ENCODE peak calls at places on chromosomes 5 and 9, in five cellular contexts. O, I, N, G and B are unnamed samples.

GRCh38 chr9:8448226-8448625 is 648.6 kb upstream of the DMAC1 start:
- DNase-seq in O (no peak), N (no peak), G (no peak), I (no peak), B (no peak)

GRCh38 chr5:175884214-175884613 is 12.8 kb downstream of the CPLX2 start:
- DNase-seq in G (no peak), O (no peak), N (no peak), I (no peak), B (no peak)

GRCh38 chr5:79640571-79641055 is 28.4 kb downstream of the TENT2 start:
- DNase-seq in G (no peak), I (no peak), O (no peak), N (no peak), B (peak)

GRCh38 chr5:41978686-41979085 is 53.6 kb downstream of the FBXO4 start:
- DNase-seq in I (no peak), G (no peak), O (no peak), N (no peak), B (no peak)

GRCh38 chr9:6819112-6819511 is 61.3 kb downstream of the KDM4C start:
- DNase-seq in O (no peak), G (no peak), I (no peak), N (no peak), B (no peak)

GRCh38 chr5:159022178-159022556 is 77.5 kb downstream of the EBF1 start:
- DNase-seq in G (no peak), N (no peak), I (no peak), O (no peak), B (peak)

GRCh38 chr9:133672503-133673259 is 36.5 kb downstream of the DBH start:
- DNase-seq in O (no peak), G (no peak), I (no peak), N (no peak), B (no peak)

GRCh38 chr9:124353811-124354274 is 61.4 kb downstream of the PSMB7 start:
- DNase-seq in N (no peak), O (no peak), I (no peak), G (peak), B (peak)

GRCh38 chr5:176541338-176542134 is 4.3 kb upstream of the RNF44 start:
- DNase-seq in O (peak), I (no peak), G (no peak), N (peak), B (peak)

GRCh38 chr9:69466151-69466550 is 141.1 kb downstream of the ENTREP1 start:
- DNase-seq in N (no peak), O (no peak), G (no peak), I (no peak), B (no peak)

DNA sequence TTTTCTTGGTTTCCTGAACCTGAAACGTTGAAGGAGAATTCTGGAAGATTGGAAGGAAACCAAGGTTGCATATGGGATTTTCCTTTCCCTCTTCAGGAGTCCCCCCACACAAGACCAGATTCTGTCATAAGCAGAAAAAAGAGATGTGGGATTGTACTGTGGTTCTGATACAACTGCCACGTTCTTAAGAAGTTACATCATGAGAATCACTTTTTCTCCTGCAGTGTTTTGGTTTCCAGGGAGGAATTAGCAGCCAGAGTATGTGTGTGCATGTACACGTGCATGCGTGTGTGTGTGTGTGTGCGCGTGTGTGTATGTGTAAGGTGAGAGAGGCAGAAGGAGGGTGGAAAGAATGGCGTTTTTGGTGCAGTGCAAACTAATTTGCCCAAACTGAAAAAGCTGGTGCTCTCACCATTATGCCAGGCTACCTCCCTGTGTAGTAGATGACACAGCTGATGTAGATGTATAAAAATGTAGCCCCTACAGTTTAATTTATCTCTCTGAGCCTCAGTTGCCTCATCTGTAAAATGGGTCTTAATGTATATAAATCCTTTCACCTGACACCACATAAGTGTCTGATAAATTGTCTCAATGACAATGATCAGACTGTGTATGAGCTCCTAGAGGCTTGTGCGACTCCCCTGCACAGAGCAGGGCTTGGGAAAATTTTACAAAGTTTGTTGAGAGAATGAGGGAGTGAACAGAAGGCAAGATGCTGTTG is 38.7 kb downstream of the RALGPS1 start:
- DNase-seq in I (no peak), N (no peak), O (no peak), G (no peak), B (peak)
- H3K9ac ChIP-seq in I (peak), N (no peak), O (no peak), G (no peak), B (no peak)

GRCh38 chr5:139742173-139742903 is 53.3 kb upstream of the PSD2 start:
- DNase-seq in G (no peak), O (no peak), I (no peak), N (no peak), B (no peak)
- H2BK12ac ChIP-seq in G (no peak), O (no peak), I (peak), N (peak), B (no peak)

GRCh38 chr5:53027913-53028312 is 38.8 kb downstream of the ITGA2 start:
- DNase-seq in N (no peak), I (no peak), G (no peak), O (no peak), B (peak)
- H3K9ac ChIP-seq in N (no peak), I (no peak), G (no peak), O (no peak), B (peak)

GRCh38 chr9:109971226-109971625 is 191.2 kb downstream of the PALM2AKAP2 start:
- DNase-seq in O (no peak), I (no peak), N (no peak), G (no peak), B (no peak)
- H2BK12ac ChIP-seq in O (no peak), I (no peak), N (no peak), G (no peak), B (no peak)